ENCODE peak calls at places on chromosomes 11 and 22, in eight cellular contexts. One of them, this sample, is unnamed.

GRCh38 chr11:123841189-123841588 is 35.0 kb upstream of the OR6M1 start:
- DNase-seq in SK-N-SH: no peak
- DNase-seq in HCT116: no peak
- DNase-seq in GM23248: peak
- DNase-seq in osteoblast: no peak
- DNase-seq in H1: no peak
- DNase-seq in IMR-90: no peak
- DNase-seq in PC-9: no peak
- DNase-seq in this sample: no peak

GRCh38 chr11:114785820-114786219 is 107.5 kb downstream of the NXPE2 start:
- DNase-seq in IMR-90: no peak
- DNase-seq in osteoblast: no peak
- DNase-seq in SK-N-SH: no peak
- DNase-seq in PC-9: no peak
- DNase-seq in H1: no peak
- DNase-seq in GM23248: no peak
- DNase-seq in HCT116: no peak
- DNase-seq in this sample: no peak

GRCh38 chr22:28736296-28737155 is 5.1 kb downstream of the CHEK2 start:
- DNase-seq in IMR-90: no peak
- DNase-seq in SK-N-SH: no peak
- DNase-seq in GM23248: no peak
- DNase-seq in H1: no peak
- DNase-seq in HCT116: no peak
- DNase-seq in osteoblast: no peak
- DNase-seq in PC-9: no peak
- DNase-seq in this sample: no peak

GRCh38 chr11:79269923-79270322 is 170.9 kb downstream of the TENM4 start:
- DNase-seq in PC-9: no peak
- DNase-seq in osteoblast: no peak
- DNase-seq in HCT116: no peak
- DNase-seq in GM23248: no peak
- DNase-seq in H1: no peak
- DNase-seq in IMR-90: no peak
- DNase-seq in SK-N-SH: peak
- DNase-seq in this sample: no peak

GRCh38 chr11:19234428-19234827 is 6.3 kb downstream of the E2F8 start:
- DNase-seq in GM23248: no peak
- DNase-seq in HCT116: no peak
- DNase-seq in H1: no peak
- DNase-seq in IMR-90: no peak
- DNase-seq in PC-9: no peak
- DNase-seq in SK-N-SH: no peak
- DNase-seq in osteoblast: no peak
- DNase-seq in this sample: no peak

GRCh38 chr11:64289011-64289564 is 2.0 kb upstream of the KCNK4 start:
- DNase-seq in IMR-90: no peak
- DNase-seq in GM23248: no peak
- DNase-seq in PC-9: no peak
- DNase-seq in SK-N-SH: no peak
- DNase-seq in H1: no peak
- DNase-seq in HCT116: no peak
- DNase-seq in osteoblast: peak
- DNase-seq in this sample: no peak

GRCh38 chr11:1523077-1523476 is 36.5 kb upstream of the MOB2 start:
- DNase-seq in HCT116: no peak
- DNase-seq in H1: no peak
- DNase-seq in GM23248: no peak
- DNase-seq in SK-N-SH: no peak
- DNase-seq in PC-9: no peak
- DNase-seq in osteoblast: no peak
- DNase-seq in IMR-90: no peak
- DNase-seq in this sample: no peak

GRCh38 chr22:47189056-47189916 is 426.8 kb downstream of the TBC1D22A start:
- DNase-seq in SK-N-SH: no peak
- DNase-seq in H1: no peak
- DNase-seq in PC-9: no peak
- DNase-seq in HCT116: no peak
- DNase-seq in IMR-90: no peak
- DNase-seq in osteoblast: peak
- DNase-seq in GM23248: no peak
- DNase-seq in this sample: no peak

GRCh38 chr11:65182258-65183170 is 786 bp downstream of the CAPN1 start:
- DNase-seq in HCT116: peak
- DNase-seq in H1: no peak
- DNase-seq in GM23248: peak
- DNase-seq in IMR-90: no peak
- DNase-seq in PC-9: peak
- DNase-seq in osteoblast: peak
- DNase-seq in SK-N-SH: no peak
- DNase-seq in this sample: peak

GRCh38 chr11:72454791-72455190 is 20.5 kb upstream of the CLPB start:
- DNase-seq in H1: no peak
- DNase-seq in PC-9: no peak
- DNase-seq in osteoblast: no peak
- DNase-seq in HCT116: no peak
- DNase-seq in GM23248: no peak
- DNase-seq in IMR-90: no peak
- DNase-seq in SK-N-SH: no peak
- DNase-seq in this sample: no peak

GRCh38 chr11:108959124-108959761 is 294.4 kb downstream of the DDX10 start:
- DNase-seq in H1: no peak
- DNase-seq in HCT116: no peak
- DNase-seq in osteoblast: no peak
- DNase-seq in SK-N-SH: peak
- DNase-seq in PC-9: no peak
- DNase-seq in IMR-90: peak
- DNase-seq in GM23248: peak
- DNase-seq in this sample: no peak

GRCh38 chr11:110989734-110990133 is 255.8 kb upstream of the POU2AF2 start:
- DNase-seq in SK-N-SH: no peak
- DNase-seq in PC-9: no peak
- DNase-seq in IMR-90: peak
- DNase-seq in HCT116: no peak
- DNase-seq in H1: no peak
- DNase-seq in osteoblast: no peak
- DNase-seq in GM23248: peak
- DNase-seq in this sample: no peak

GRCh38 chr11:111123463-111124398 is 121.8 kb upstream of the POU2AF2 start:
- DNase-seq in H1: no peak
- DNase-seq in PC-9: no peak
- DNase-seq in osteoblast: peak
- DNase-seq in IMR-90: no peak
- DNase-seq in HCT116: no peak
- DNase-seq in GM23248: no peak
- DNase-seq in SK-N-SH: no peak
- DNase-seq in this sample: no peak

GRCh38 chr22:24514241-24515024 is 19.3 kb downstream of the UPB1 start:
- DNase-seq in IMR-90: no peak
- DNase-seq in osteoblast: peak
- DNase-seq in HCT116: no peak
- DNase-seq in H1: no peak
- DNase-seq in GM23248: no peak
- DNase-seq in PC-9: no peak
- DNase-seq in SK-N-SH: no peak
- DNase-seq in this sample: no peak

GRCh38 chr11:68968306-68969255 is 12.2 kb downstream of the MRGPRD start:
- DNase-seq in SK-N-SH: no peak
- DNase-seq in PC-9: no peak
- DNase-seq in H1: no peak
- DNase-seq in osteoblast: peak
- DNase-seq in GM23248: peak
- DNase-seq in HCT116: no peak
- DNase-seq in IMR-90: no peak
- DNase-seq in this sample: no peak

GRCh38 chr11:44146931-44147330 is 51.5 kb downstream of the EXT2 start:
- DNase-seq in HCT116: no peak
- DNase-seq in SK-N-SH: no peak
- DNase-seq in osteoblast: no peak
- DNase-seq in IMR-90: no peak
- DNase-seq in GM23248: no peak
- DNase-seq in H1: no peak
- DNase-seq in PC-9: no peak
- DNase-seq in this sample: no peak
- H3K4me2 ChIP-seq in HCT116: no peak
- H3K4me2 ChIP-seq in SK-N-SH: no peak
- H3K4me2 ChIP-seq in osteoblast: no peak
- H3K4me2 ChIP-seq in IMR-90: no peak
- H3K4me2 ChIP-seq in GM23248: no peak
- H3K4me2 ChIP-seq in H1: no peak
- H3K4me2 ChIP-seq in PC-9: no peak
- H3K4me2 ChIP-seq in this sample: no peak

DNA sequence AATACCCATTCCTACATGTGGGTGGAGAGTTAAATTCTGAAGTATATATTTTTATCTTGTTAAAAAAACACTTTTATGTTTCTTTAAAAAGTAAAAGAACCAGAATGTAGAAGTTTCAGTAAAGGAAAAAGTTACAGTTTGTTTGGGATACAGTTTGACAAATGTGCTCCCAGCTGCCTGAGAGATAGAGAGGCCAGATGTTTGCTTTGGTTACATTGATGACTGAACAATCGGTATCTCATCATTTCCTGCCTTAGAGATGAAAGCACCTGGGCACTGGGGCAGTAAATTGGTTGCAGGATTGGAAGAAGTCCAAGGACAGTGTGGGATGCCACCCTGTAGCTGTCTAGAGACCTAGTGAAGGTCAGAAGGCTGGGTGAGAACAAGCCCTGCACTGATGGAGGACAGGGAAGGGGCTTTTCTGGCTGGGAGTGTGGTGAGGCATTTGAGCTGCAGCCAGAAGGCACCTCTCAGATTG is 16.6 kb downstream of the MED15 start:
- DNase-seq in osteoblast: no peak
- DNase-seq in H1: no peak
- DNase-seq in PC-9: no peak
- DNase-seq in SK-N-SH: peak
- DNase-seq in GM23248: no peak
- DNase-seq in HCT116: no peak
- DNase-seq in IMR-90: peak
- DNase-seq in this sample: peak
- H3K27ac ChIP-seq in osteoblast: peak
- H3K27ac ChIP-seq in H1: no peak
- H3K27ac ChIP-seq in PC-9: no peak
- H3K27ac ChIP-seq in SK-N-SH: peak
- H3K27ac ChIP-seq in GM23248: peak
- H3K27ac ChIP-seq in HCT116: no peak
- H3K27ac ChIP-seq in IMR-90: peak
- H3K27ac ChIP-seq in this sample: peak

DNA sequence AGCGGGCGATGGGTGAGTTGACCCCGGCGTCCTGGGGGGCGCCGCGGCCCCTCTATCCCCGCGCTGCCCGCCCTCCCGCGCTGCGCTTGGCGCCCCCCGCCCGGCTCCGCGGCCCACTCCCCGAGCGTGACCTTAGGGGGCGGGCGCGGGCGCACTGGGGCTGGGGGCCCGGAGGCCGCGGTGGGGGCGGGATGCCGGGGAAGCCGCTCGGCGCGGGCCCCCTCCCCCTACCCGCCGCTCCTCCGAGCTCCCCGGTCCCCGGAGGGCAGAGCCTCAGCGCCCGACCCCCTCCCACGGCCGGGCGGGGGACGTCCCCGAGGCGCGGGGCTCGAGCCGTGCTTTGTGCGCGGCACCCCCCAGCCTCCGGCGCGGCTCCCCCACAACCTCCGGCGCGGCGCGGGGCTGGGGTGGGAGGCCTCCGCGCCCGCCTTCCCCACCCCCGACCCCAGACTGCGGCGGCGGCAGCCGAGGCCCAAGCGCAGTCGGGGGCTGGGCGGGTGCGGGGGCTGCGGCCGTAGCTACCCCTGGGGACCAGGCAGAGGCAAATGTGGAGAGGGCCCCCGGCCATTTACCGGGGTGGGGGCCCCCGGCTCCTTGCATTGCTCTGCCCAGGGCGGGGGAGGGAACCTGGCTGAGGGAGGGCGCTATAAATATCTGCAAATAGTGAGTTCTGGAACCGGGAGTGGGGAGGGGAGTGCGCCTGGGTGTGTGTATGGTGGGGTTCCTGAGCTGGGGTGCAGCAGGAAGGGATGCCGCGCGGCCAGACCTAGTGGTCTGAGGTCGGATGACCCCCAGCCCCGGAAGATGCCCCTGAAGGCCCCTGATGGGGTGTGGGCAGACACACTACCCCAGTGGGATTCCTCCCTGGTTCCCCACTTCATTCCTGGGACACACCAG is 982 bp downstream of the MGAT3 start:
- DNase-seq in PC-9: no peak
- DNase-seq in HCT116: no peak
- DNase-seq in GM23248: no peak
- DNase-seq in IMR-90: no peak
- DNase-seq in SK-N-SH: peak
- DNase-seq in osteoblast: no peak
- DNase-seq in H1: no peak
- DNase-seq in this sample: no peak
- H2AFZ ChIP-seq in PC-9: no peak
- H2AFZ ChIP-seq in HCT116: no peak
- H2AFZ ChIP-seq in GM23248: no peak
- H2AFZ ChIP-seq in IMR-90: peak
- H2AFZ ChIP-seq in SK-N-SH: no peak
- H2AFZ ChIP-seq in osteoblast: no peak
- H2AFZ ChIP-seq in H1: no peak
- H2AFZ ChIP-seq in this sample: no peak

GRCh38 chr22:41775338-41775737 is 25.1 kb upstream of the CCDC134 start:
- DNase-seq in IMR-90: no peak
- DNase-seq in SK-N-SH: no peak
- DNase-seq in HCT116: no peak
- DNase-seq in GM23248: no peak
- DNase-seq in osteoblast: no peak
- DNase-seq in PC-9: no peak
- DNase-seq in H1: no peak
- DNase-seq in this sample: no peak

GRCh38 chr22:41772645-41773044 is 27.8 kb upstream of the CCDC134 start:
- DNase-seq in H1: no peak
- DNase-seq in PC-9: peak
- DNase-seq in SK-N-SH: no peak
- DNase-seq in HCT116: no peak
- DNase-seq in IMR-90: peak
- DNase-seq in GM23248: peak
- DNase-seq in osteoblast: no peak
- DNase-seq in this sample: no peak

GRCh38 chr22:41770715-41771452 is 29.6 kb upstream of the CCDC134 start:
- DNase-seq in GM23248: peak
- DNase-seq in H1: no peak
- DNase-seq in osteoblast: no peak
- DNase-seq in SK-N-SH: no peak
- DNase-seq in IMR-90: no peak
- DNase-seq in HCT116: no peak
- DNase-seq in PC-9: no peak
- DNase-seq in this sample: no peak

GRCh38 chr22:41768420-41768819 is 32.1 kb upstream of the CCDC134 start:
- DNase-seq in IMR-90: peak
- DNase-seq in HCT116: no peak
- DNase-seq in osteoblast: no peak
- DNase-seq in GM23248: peak
- DNase-seq in SK-N-SH: no peak
- DNase-seq in H1: no peak
- DNase-seq in PC-9: peak
- DNase-seq in this sample: no peak

DNA sequence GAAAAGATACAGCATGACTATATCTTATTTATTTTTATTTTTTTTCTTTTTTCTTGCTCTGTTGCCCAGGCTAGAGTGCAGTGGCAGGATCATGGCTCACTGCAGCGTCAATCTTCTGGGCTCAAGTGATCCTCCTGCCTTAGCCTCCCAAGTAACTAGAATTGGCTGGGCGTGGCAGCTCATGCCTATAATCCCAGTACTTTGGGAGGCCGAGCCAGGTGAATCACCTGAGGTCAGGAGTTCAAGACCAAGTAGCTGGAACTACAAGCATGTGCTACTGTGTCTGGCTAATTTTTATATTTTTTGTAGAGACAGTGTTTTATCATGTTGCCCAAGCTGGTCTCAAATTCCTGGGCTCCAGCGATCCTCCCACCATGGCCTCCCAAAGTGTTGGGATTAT is 28.3 kb upstream of the CCDC134 start:
- DNase-seq in PC-9: peak
- DNase-seq in GM23248: no peak
- DNase-seq in HCT116: no peak
- DNase-seq in SK-N-SH: no peak
- DNase-seq in IMR-90: no peak
- DNase-seq in osteoblast: no peak
- DNase-seq in H1: no peak
- DNase-seq in this sample: no peak
- H3K4me2 ChIP-seq in PC-9: peak
- H3K4me2 ChIP-seq in GM23248: no peak
- H3K4me2 ChIP-seq in HCT116: peak
- H3K4me2 ChIP-seq in SK-N-SH: no peak
- H3K4me2 ChIP-seq in IMR-90: no peak
- H3K4me2 ChIP-seq in osteoblast: no peak
- H3K4me2 ChIP-seq in H1: no peak
- H3K4me2 ChIP-seq in this sample: no peak

This sample was measured in DND-41.